ENCODE peak calls at places on chromosome 21, in seven cellular contexts. I is RPMI8226, P is pulmonary artery endothelial cell, B is SW480, L is NCI-H446, R is EH, T is A549. C is an unnamed sample.

GRCh38 chr21:46603228-46603627 is 1.7 kb downstream of the S100B start:
- DNase-seq in I (no peak), P (no peak), B (peak; percentile 35), L (no peak), R (no peak), T (no peak), C (no peak)

GRCh38 chr21:41953831-41954653 is at the start of gene C2CD2:
- DNase-seq in I (peak; percentile 93), P (peak; percentile 46), B (peak; percentile 54), L (no peak), R (peak; percentile 80), T (peak; percentile 47), C (no peak)

GRCh38 chr21:46077674-46078101 is 20.2 kb upstream of the COL6A2 start:
- DNase-seq in I (no peak), P (no peak), B (no peak), L (no peak), R (no peak), T (no peak), C (no peak)

GRCh38 chr21:39364949-39365348 is 16.1 kb upstream of the HMGN1 start:
- DNase-seq in I (no peak), P (no peak), B (no peak), L (no peak), R (peak; percentile 17), T (no peak), C (no peak)

GRCh38 chr21:39388811-39389155 is 39.9 kb upstream of the HMGN1 start:
- DNase-seq in I (no peak), P (no peak), B (no peak), L (no peak), R (no peak), T (no peak), C (no peak)

GRCh38 chr21:42552407-42553336 is 39.0 kb downstream of the SLC37A1 start:
- DNase-seq in I (no peak), P (no peak), B (no peak), L (no peak), R (no peak), T (no peak), C (no peak)

GRCh38 chr21:41669533-41669830 is 97.4 kb downstream of the RIPK4 start:
- DNase-seq in I (no peak), P (no peak), B (no peak), L (no peak), R (no peak), T (no peak), C (no peak)

GRCh38 chr21:45580576-45581321 is 38.5 kb upstream of the SLC19A1 start:
- DNase-seq in I (no peak), P (no peak), B (peak; percentile 73), L (no peak), R (no peak), T (no peak), C (no peak)

GRCh38 chr21:42846221-42846620 is 33.1 kb downstream of the WDR4 start:
- DNase-seq in I (no peak), P (no peak), B (no peak), L (no peak), R (no peak), T (no peak), C (no peak)

GRCh38 chr21:16709866-16710550 is 802.8 kb upstream of the CXADR start:
- DNase-seq in I (no peak), P (no peak), B (no peak), L (no peak), R (no peak), T (no peak), C (no peak)

GRCh38 chr21:28110074-28110473 is 882.6 kb downstream of the LTN1 start:
- DNase-seq in I (no peak), P (no peak), B (no peak), L (no peak), R (no peak), T (no peak), C (no peak)

GRCh38 chr21:38404134-38404533 is 94.1 kb downstream of the ERG start:
- DNase-seq in I (no peak), P (no peak), B (no peak), L (no peak), R (no peak), T (no peak), C (no peak)

GRCh38 chr21:46621457-46622182 is 13.9 kb upstream of the PRMT2 start:
- DNase-seq in I (no peak), P (no peak), B (no peak), L (no peak), R (no peak), T (no peak), C (no peak)

GRCh38 chr21:34762761-34763160 is 94.0 kb downstream of the CLIC6 start:
- DNase-seq in I (no peak), P (no peak), B (no peak), L (no peak), R (peak; percentile 66), T (no peak), C (no peak)

GRCh38 chr21:30233636-30234035 is 17.7 kb upstream of the CLDN8 start:
- DNase-seq in I (no peak), P (no peak), B (no peak), L (peak; percentile 84), R (no peak), T (no peak), C (no peak)

GRCh38 chr21:43719748-43720538 is 1.0 kb downstream of the PDXK start:
- DNase-seq in I (peak; percentile 56), P (no peak), B (no peak), L (no peak), R (no peak), T (no peak), C (no peak)

GRCh38 chr21:37172646-37173045 is 94.5 kb downstream of the VPS26C start:
- DNase-seq in I (no peak), P (no peak), B (no peak), L (no peak), R (no peak), T (no peak), C (no peak)

GRCh38 chr21:44315691-44316208 is 15.9 kb downstream of the PFKL start:
- DNase-seq in I (no peak), P (no peak), B (no peak), L (no peak), R (no peak), T (no peak), C (no peak)

GRCh38 chr21:44866780-44867179 is 6.7 kb downstream of the PTTG1IP start:
- DNase-seq in I (no peak), P (peak; percentile 60), B (no peak), L (peak; percentile 53), R (peak; percentile 47), T (no peak), C (no peak)

GRCh38 chr21:46585191-46585953 is 19.5 kb downstream of the S100B start:
- DNase-seq in I (no peak), P (no peak), B (no peak), L (no peak), R (no peak), T (no peak), C (no peak)

GRCh38 chr21:44682580-44683151 is 703 bp upstream of the KRTAP12-1 start:
- DNase-seq in I (no peak), P (no peak), B (no peak), L (no peak), R (no peak), T (no peak), C (no peak)

GRCh38 chr21:45388011-45388521 is 16.9 kb upstream of the COL18A1 start:
- DNase-seq in I (no peak), P (no peak), B (no peak), L (no peak), R (peak; percentile 44), T (no peak), C (no peak)

GRCh38 chr21:32135401-32136363 is 143.2 kb downstream of the MIS18A start:
- DNase-seq in I (no peak), P (no peak), B (no peak), L (peak; percentile 89), R (peak; percentile 75), T (no peak), C (peak; percentile 61)

GRCh38 chr21:17612565-17613241 is at the start of gene BTG3:
- DNase-seq in I (peak; percentile 91), P (peak; percentile 36), B (peak; percentile 65), L (peak; percentile 94), R (peak; percentile 82), T (peak; percentile 35), C (no peak)

GRCh38 chr21:46058339-46059145 is 39.4 kb upstream of the COL6A2 start:
- DNase-seq in I (no peak), P (no peak), B (no peak), L (no peak), R (no peak), T (no peak), C (no peak)

GRCh38 chr21:42554251-42554937 is 40.7 kb downstream of the SLC37A1 start:
- DNase-seq in I (no peak), P (no peak), B (no peak), L (no peak), R (no peak), T (no peak), C (no peak)

C was measured in GM12878.